ENCODE peak calls at places on chromosomes 5 and 9, in seven cellular contexts. O is endothelial cell; D is fibroblast of lung; H is activated naive CD4-positive, alpha-beta T cell treated with anti-CD3 and anti-CD28 coated beads for 36 hours; Z is NCI-H1694; K is HCEC 1CT; X is CD4-positive, alpha-beta memory T cell. R is an unnamed sample.

GRCh38 chr9:110049699-110050450 is 158.1 kb downstream of the C9orf152 start:
- DNase-seq in O (peak), D (no peak), H (peak), Z (no peak), K (peak), X (peak), R (peak)

GRCh38 chr9:81492710-81493447 is 196.5 kb downstream of the TLE1 start:
- DNase-seq in O (no peak), D (peak), H (no peak), Z (no peak), K (peak), X (no peak), R (no peak)

GRCh38 chr5:56412601-56413379 is 179.7 kb upstream of the ANKRD55 start:
- DNase-seq in O (no peak), D (no peak), H (peak), Z (no peak), K (no peak), X (no peak), R (no peak)

GRCh38 chr5:100877277-100877676 is 25.8 kb downstream of the ST8SIA4 start:
- DNase-seq in O (no peak), D (no peak), H (no peak), Z (no peak), K (no peak), X (no peak), R (no peak)

GRCh38 chr5:127313847-127314473 is 23.4 kb downstream of the MEGF10 start:
- DNase-seq in O (peak), D (peak), H (peak), Z (no peak), K (peak), X (peak), R (peak)

GRCh38 chr9:3526903-3527652 is 1.3 kb upstream of the RFX3 start:
- DNase-seq in O (no peak), D (no peak), H (peak), Z (peak), K (no peak), X (peak), R (no peak)

GRCh38 chr9:133874061-133874638 is 118.0 kb downstream of the VAV2 start:
- DNase-seq in O (no peak), D (no peak), H (no peak), Z (no peak), K (peak), X (no peak), R (no peak)

GRCh38 chr5:179297026-179297425 is 48.2 kb downstream of the ADAMTS2 start:
- DNase-seq in O (no peak), D (no peak), H (no peak), Z (no peak), K (no peak), X (no peak), R (no peak)

GRCh38 chr5:151562019-151562707 is 29.0 kb downstream of the FAT2 start:
- DNase-seq in O (no peak), D (no peak), H (no peak), Z (no peak), K (no peak), X (no peak), R (no peak)

GRCh38 chr5:61245486-61245885 is 83.2 kb upstream of the SMIM15 start:
- DNase-seq in O (no peak), D (peak), H (no peak), Z (peak), K (no peak), X (no peak), R (no peak)

R was measured in neural crest cell.